ENCODE peak calls at places on chromosomes 6 and 20, in six cellular contexts. D is hepatocyte, W is RWPE1, X is psoas muscle, V is AG04450, B is fibroblast of villous mesenchyme. K is an unnamed sample.
A peak's percentile ranks its signal among the peaks of the same experiment; 100 is the strongest.

GRCh38 chr6:137000825-137001224 is 43.9 kb downstream of the IL20RA start:
- DNase-seq in D (no peak), W (peak; percentile 66), X (no peak), V (no peak), B (no peak), K (no peak)

GRCh38 chr6:28940294-28940858 is 16.6 kb upstream of the TRIM27 start:
- DNase-seq in D (peak; percentile 63), W (peak; percentile 66), X (no peak), V (no peak), B (peak; percentile 38), K (peak; percentile 37)

GRCh38 chr6:136103763-136104311 is 146.3 kb downstream of the MTFR2 start:
- DNase-seq in D (peak; percentile 17), W (no peak), X (peak; percentile 69), V (no peak), B (peak; percentile 86), K (no peak)

GRCh38 chr6:22071655-22072054 is 225.2 kb downstream of the PRL start:
- DNase-seq in D (peak; percentile 48), W (no peak), X (no peak), V (no peak), B (peak; percentile 58), K (no peak)

GRCh38 chr6:48194596-48195295 is 83.7 kb upstream of the PTCHD4 start:
- DNase-seq in D (no peak), W (no peak), X (no peak), V (no peak), B (no peak), K (no peak)

GRCh38 chr6:159102373-159103160 is 57.8 kb upstream of the TAGAP start:
- DNase-seq in D (no peak), W (no peak), X (no peak), V (no peak), B (no peak), K (no peak)

GRCh38 chr20:58717278-58718091 is 24.9 kb downstream of the NPEPL1 start:
- DNase-seq in D (peak; percentile 2), W (no peak), X (peak; percentile 46), V (no peak), B (no peak), K (peak; percentile 13)

GRCh38 chr6:33384581-33385020 is 7.0 kb upstream of the KIFC1 start:
- DNase-seq in D (peak; percentile 48), W (peak; percentile 53), X (no peak), V (peak; percentile 34), B (peak; percentile 78), K (no peak)

GRCh38 chr6:24851086-24851485 is 52.4 kb upstream of the ARMH2 start:
- DNase-seq in D (no peak), W (no peak), X (no peak), V (no peak), B (no peak), K (no peak)

GRCh38 chr20:3471397-3472021 is 691 bp downstream of the ATRN start:
- DNase-seq in D (no peak), W (peak; percentile 30), X (no peak), V (no peak), B (no peak), K (no peak)

GRCh38 chr20:21643417-21643816 is 62.0 kb upstream of the PAX1 start:
- DNase-seq in D (no peak), W (no peak), X (no peak), V (no peak), B (no peak), K (no peak)

DNA sequence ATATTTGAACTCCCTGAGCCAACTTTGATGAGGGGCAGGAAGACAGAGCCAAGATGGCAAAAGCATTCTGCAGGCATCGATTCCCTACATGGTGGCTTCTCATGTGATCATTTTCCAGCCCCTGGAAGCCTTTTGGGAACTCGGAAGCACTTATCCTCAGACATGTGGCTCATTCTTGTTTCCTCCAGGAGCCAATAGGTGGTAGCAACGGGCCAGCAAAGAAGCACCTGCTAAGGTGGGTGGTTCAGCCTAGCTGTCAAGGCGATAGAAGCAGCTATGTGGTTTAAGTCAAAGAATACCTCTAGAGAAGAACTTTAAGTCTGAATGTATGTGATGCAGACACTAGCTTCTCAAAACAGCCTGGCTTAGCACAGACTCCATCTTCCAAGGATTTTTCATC is 64.9 kb upstream of the PAX1 start:
- DNase-seq in D (peak; percentile 52), W (peak; percentile 12), X (no peak), V (no peak), B (no peak), K (no peak)
- TF ChIP-seq CTCF in D (peak; percentile 39), W (no peak), X (no peak), V (no peak), B (no peak), K (no peak)

GRCh38 chr20:31440012-31440659 is at the start of gene DEFB123:
- DNase-seq in D (no peak), W (no peak), X (no peak), V (no peak), B (no peak), K (no peak)
- TF ChIP-seq CTCF in D (no peak), W (peak; percentile 29), X (no peak), V (peak; percentile 7), B (no peak), K (no peak)

DNA sequence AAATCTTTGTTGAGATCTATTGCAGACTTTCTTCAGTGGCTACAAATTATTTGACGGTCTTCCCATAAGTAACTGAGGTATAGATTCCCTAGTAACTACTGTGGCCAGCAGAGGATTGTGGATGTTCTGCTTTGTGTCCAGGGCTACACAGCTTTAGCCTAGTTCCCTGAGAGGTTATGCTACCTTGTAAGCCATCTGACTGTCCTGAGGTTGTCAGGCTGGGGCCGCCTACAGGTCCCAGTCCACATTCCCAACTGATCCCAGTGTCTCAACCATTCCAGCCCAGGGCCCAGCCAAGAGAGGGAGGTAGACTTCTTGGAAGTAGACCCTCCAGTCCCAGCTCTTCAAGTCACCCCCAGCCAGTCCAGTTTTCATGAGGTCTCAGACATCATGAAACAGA is 57.7 kb downstream of the BANF2 start:
- DNase-seq in D (no peak), W (no peak), X (no peak), V (no peak), B (no peak), K (no peak)
- TF ChIP-seq CTCF in D (no peak), W (no peak), X (no peak), V (no peak), B (no peak), K (no peak)

DNA sequence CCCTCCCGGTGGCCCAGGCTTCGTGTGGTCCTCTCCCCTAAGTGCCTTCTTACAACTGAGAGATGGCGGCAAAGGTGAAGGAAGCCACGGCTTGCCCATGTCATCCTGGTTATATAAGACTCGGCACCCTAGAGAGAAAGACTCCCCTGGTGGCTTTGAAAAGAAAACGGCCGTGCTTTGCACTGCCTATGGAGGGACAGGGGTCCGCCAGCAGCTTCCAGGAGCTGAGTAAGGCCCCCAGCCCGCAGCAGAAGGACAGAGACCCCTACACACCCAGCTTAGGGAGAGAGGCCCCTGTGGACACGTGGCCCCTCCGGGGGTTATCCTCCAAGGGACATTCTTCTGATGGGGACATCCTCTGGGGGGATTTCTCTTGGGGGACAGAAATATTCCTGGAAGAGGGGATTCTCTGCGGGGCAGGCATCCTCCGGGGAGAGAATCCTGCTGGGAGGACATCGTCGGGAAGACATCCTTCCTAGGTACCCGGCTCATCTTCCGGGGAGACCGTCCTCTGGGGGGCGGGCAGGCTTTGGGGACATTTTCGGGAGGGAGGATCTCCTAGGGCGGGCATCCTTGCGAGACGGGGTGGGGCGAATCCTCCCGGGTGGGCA is 509 bp upstream of the OGFR start:
- DNase-seq in D (no peak), W (no peak), X (no peak), V (no peak), B (no peak), K (no peak)
- TF ChIP-seq CTCF in D (no peak), W (peak; percentile 13), X (no peak), V (peak; percentile 2), B (no peak), K (no peak)